ENCODE peak calls at places on chromosome 5, in five cellular contexts. Y, M, N, J and T are unnamed samples.
A peak's percentile ranks its signal among the peaks of the same experiment; 100 is the strongest.

GRCh38 chr5:4684946-4685345 is 455.2 kb upstream of the ADAMTS16 start:
- DNase-seq in M (no peak), J (no peak), N (no peak), Y (no peak), T (no peak)

GRCh38 chr5:68673451-68674180 is 420.2 kb upstream of the SLC30A5 start:
- DNase-seq in M (no peak), Y (no peak), J (no peak), N (no peak), T (no peak)

GRCh38 chr5:55634866-55635265 is 77.3 kb downstream of the SLC38A9 start:
- DNase-seq in N (no peak), J (no peak), Y (no peak), M (no peak), T (no peak)

GRCh38 chr5:170434953-170435605 is 45.9 kb upstream of the KCNMB1 start:
- DNase-seq in M (no peak), N (peak; percentile 55), Y (peak; percentile 56), J (peak; percentile 58), T (peak; percentile 83)

GRCh38 chr5:141003791-141004601 is 37.7 kb downstream of the PCDHAC2 start:
- DNase-seq in Y (no peak), M (no peak), J (no peak), N (no peak), T (no peak)

GRCh38 chr5:144583493-144584154 is 413.0 kb downstream of the KCTD16 start:
- DNase-seq in J (no peak), N (no peak), M (no peak), Y (no peak), T (no peak)

GRCh38 chr5:174180639-174181038 is 135.1 kb downstream of the NSG2 start:
- DNase-seq in Y (no peak), N (no peak), M (no peak), J (no peak), T (no peak)

GRCh38 chr5:3594514-3595101 is 1.0 kb upstream of the IRX1 start:
- DNase-seq in Y (no peak), J (no peak), N (no peak), M (no peak), T (peak; percentile 84)

GRCh38 chr5:32013658-32014057 is 160.5 kb downstream of the GOLPH3 start:
- DNase-seq in J (no peak), M (no peak), N (no peak), Y (peak; percentile 44), T (no peak)

GRCh38 chr5:6184481-6184880 is 193.9 kb downstream of the MED10 start:
- DNase-seq in Y (no peak), J (no peak), M (no peak), N (no peak), T (no peak)

GRCh38 chr5:16528382-16528849 is 62.8 kb upstream of the ZNF622 start:
- DNase-seq in Y (no peak), J (no peak), M (no peak), N (no peak), T (no peak)

GRCh38 chr5:31611002-31611401 is 27.9 kb upstream of the PDZD2 start:
- DNase-seq in Y (no peak), N (no peak), M (no peak), J (no peak), T (no peak)

GRCh38 chr5:58933891-58934628 is 351.2 kb downstream of the RAB3C start:
- DNase-seq in M (no peak), Y (no peak), N (no peak), J (peak; percentile 20), T (no peak)

GRCh38 chr5:181191526-181192336 is 13.3 kb downstream of the TRIM7 start:
- DNase-seq in J (peak; percentile 96), M (peak; percentile 76), Y (peak; percentile 96), N (peak; percentile 94), T (peak; percentile 99)

GRCh38 chr5:9456435-9457042 is 89.3 kb downstream of the SEMA5A start:
- DNase-seq in J (no peak), M (no peak), Y (no peak), N (no peak), T (peak; percentile 86)

GRCh38 chr5:36915653-36916052 is 39.1 kb downstream of the NIPBL start:
- DNase-seq in Y (no peak), M (no peak), N (no peak), J (no peak), T (no peak)

GRCh38 chr5:157548513-157549282 is 26.9 kb downstream of the ADAM19 start:
- DNase-seq in N (no peak), M (no peak), Y (no peak), J (no peak), T (peak; percentile 80)

GRCh38 chr5:136192015-136192525 is 892 bp downstream of the SMIM32 start:
- DNase-seq in M (no peak), Y (no peak), J (no peak), N (no peak), T (peak; percentile 56)

GRCh38 chr5:135127604-135128240 is 93.7 kb upstream of the PITX1 start:
- DNase-seq in M (no peak), Y (no peak), J (no peak), N (no peak), T (peak; percentile 100)

GRCh38 chr5:154962494-154962893 is 21.6 kb downstream of the MRPL22 start:
- DNase-seq in N (no peak), Y (no peak), J (no peak), M (no peak), T (peak; percentile 68)

DNA sequence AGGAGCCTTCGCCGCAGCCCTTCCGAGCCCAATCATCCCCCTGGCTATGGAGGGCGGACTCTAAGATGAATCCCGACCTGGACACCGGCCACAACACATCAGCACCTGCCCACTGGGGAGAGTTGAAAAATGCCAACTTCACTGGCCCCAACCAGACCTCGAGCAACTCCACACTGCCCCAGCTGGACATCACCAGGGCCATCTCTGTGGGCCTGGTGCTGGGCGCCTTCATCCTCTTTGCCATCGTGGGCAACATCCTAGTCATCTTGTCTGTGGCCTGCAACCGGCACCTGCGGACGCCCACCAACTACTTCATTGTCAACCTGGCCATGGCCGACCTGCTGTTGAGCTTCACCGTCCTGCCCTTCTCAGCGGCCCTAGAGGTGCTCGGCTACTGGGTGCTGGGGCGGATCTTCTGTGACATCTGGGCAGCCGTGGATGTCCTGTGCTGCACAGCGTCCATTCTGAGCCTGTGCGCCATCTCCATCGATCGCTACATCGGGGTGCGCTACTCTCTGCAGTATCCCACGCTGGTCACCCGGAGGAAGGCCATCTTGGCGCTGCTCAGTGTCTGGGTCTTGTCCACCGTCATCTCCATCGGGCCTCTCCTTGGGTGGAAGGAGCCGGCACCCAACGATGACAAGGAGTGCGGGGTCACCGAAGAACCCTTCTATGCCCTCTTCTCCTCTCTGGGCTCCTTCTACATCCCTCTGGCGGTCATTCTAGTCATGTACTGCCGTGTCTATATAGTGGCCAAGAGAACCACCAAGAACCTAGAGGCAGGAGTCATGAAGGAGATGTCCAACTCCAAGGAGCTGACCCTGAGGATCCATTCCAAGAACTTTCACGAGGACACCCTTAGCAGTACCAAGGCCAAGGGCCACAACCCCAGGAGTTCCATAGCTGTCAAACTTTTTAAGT is 819 bp downstream of the ADRA1B start:
- DNase-seq in N (no peak), J (no peak), M (no peak), Y (no peak), T (peak; percentile 78)
- H3K4me1 ChIP-seq in N (no peaks in the 10 kb centered on the region), J (peaks cover 5% of the 10 kb centered on the region), M (peaks cover 71% of the 10 kb centered on the region), Y (no peaks in the 10 kb centered on the region), T (peaks cover 18% of the 10 kb centered on the region)

GRCh38 chr5:113487779-113488644 is at the start of gene MCC:
- DNase-seq in J (peak; percentile 26), M (no peak), Y (no peak), N (no peak), T (peak; percentile 98)
- TF ChIP-seq CTCF in J (no peak), M (no peak), Y (no peak), N (no peak), T (no peak)

GRCh38 chr5:150641826-150642566 is 1.5 kb downstream of the SYNPO start:
- DNase-seq in J (no peak), N (no peak), Y (no peak), M (no peak), T (no peak)
- H3K4me3 ChIP-seq in J (no peak overlapping the region), N (no peak overlapping the region), Y (no peak overlapping the region), M (peak overlapping the region; percentile 49), T (peak overlapping the region; percentile 65)

GRCh38 chr5:148912714-148913398 is 86.4 kb downstream of the ADRB2 start:
- DNase-seq in N (no peak), M (no peak), Y (no peak), J (no peak), T (peak; percentile 90)
- H3K4me1 ChIP-seq in N (no peaks in the 10 kb centered on the region), M (peaks cover 25% of the 10 kb centered on the region), Y (peaks cover 6% of the 10 kb centered on the region), J (no peaks in the 10 kb centered on the region), T (peaks cover 71% of the 10 kb centered on the region)